ENCODE peak calls at places on chromosome 15, in eight cellular contexts. L, U, B, H, J, X, Q and M are unnamed samples.
A peak's percentile ranks its signal among the peaks of the same experiment; 100 is the strongest.

GRCh38 chr15:66866651-66867050 is 164.6 kb downstream of the SMAD6 start:
- DNase-seq in Q (no peak), X (no peak), L (no peak), J (no peak), B (no peak), U (no peak), H (no peak), M (no peak)

GRCh38 chr15:96851613-96852012 is 521.1 kb downstream of the NR2F2 start:
- DNase-seq in B (no peak), U (no peak), H (no peak), X (no peak), L (peak; percentile 91), Q (no peak), J (no peak), M (no peak)

GRCh38 chr15:41492597-41493204 is 973 bp upstream of the ITPKA start:
- DNase-seq in B (no peak), J (no peak), X (no peak), Q (peak; percentile 45), H (no peak), L (no peak), U (no peak), M (peak; percentile 52)

GRCh38 chr15:41851167-41851523 is 12.5 kb downstream of the PLA2G4B start:
- DNase-seq in H (no peak), U (no peak), L (no peak), B (no peak), Q (no peak), J (no peak), X (no peak), M (no peak)

GRCh38 chr15:63909819-63910437 is 76.2 kb upstream of the HERC1 start:
- DNase-seq in L (peak; percentile 90), U (no peak), B (peak; percentile 10), Q (no peak), H (no peak), X (no peak), J (no peak), M (peak; percentile 40)

GRCh38 chr15:50149090-50149489 is 30.1 kb upstream of the ATP8B4 start:
- DNase-seq in Q (no peak), B (no peak), H (no peak), X (no peak), L (no peak), J (no peak), U (no peak), M (no peak)

GRCh38 chr15:25543156-25543555 is 104.3 kb upstream of the UBE3A start:
- DNase-seq in B (no peak), X (no peak), H (no peak), L (no peak), U (no peak), Q (no peak), J (peak; percentile 46), M (no peak)

GRCh38 chr15:64732156-64732860 is 43.1 kb downstream of the RBPMS2 start:
- DNase-seq in U (no peak), L (peak; percentile 14), X (no peak), J (no peak), Q (no peak), B (no peak), H (no peak), M (no peak)

GRCh38 chr15:74351639-74352038 is 15.8 kb downstream of the CYP11A1 start:
- DNase-seq in H (no peak), Q (no peak), J (no peak), U (no peak), L (no peak), B (no peak), X (no peak), M (no peak)

GRCh38 chr15:97072560-97072959 is 742.1 kb downstream of the NR2F2 start:
- DNase-seq in H (no peak), B (no peak), L (no peak), X (no peak), Q (no peak), U (no peak), J (no peak), M (no peak)

GRCh38 chr15:94348084-94348483 is 116.7 kb downstream of the MCTP2 start:
- DNase-seq in X (no peak), H (no peak), Q (no peak), L (peak; percentile 0), J (no peak), U (no peak), B (no peak), M (no peak)

GRCh38 chr15:49814709-49815108 is 193.9 kb downstream of the DTWD1 start:
- DNase-seq in U (no peak), H (no peak), X (no peak), L (peak; percentile 22), B (no peak), Q (no peak), J (no peak), M (no peak)

GRCh38 chr15:33735637-33736247 is 232.6 kb upstream of the CHRM5 start:
- DNase-seq in Q (no peak), B (peak; percentile 30), H (no peak), L (peak; percentile 44), J (no peak), X (no peak), U (peak; percentile 20), M (peak; percentile 41)

GRCh38 chr15:25985179-25985578 is 122.1 kb upstream of the ATP10A start:
- DNase-seq in X (no peak), J (no peak), H (no peak), L (no peak), U (no peak), B (no peak), Q (no peak), M (no peak)

GRCh38 chr15:38217788-38218609 is 34.6 kb upstream of the SPRED1 start:
- DNase-seq in J (no peak), B (no peak), L (peak; percentile 31), X (no peak), Q (no peak), U (no peak), H (no peak), M (no peak)

GRCh38 chr15:42581272-42581730 is 5.9 kb downstream of the STARD9 start:
- DNase-seq in U (peak; percentile 73), X (peak; percentile 52), J (peak; percentile 73), L (peak; percentile 71), Q (peak; percentile 89), B (peak; percentile 67), H (peak; percentile 68), M (peak; percentile 82)

GRCh38 chr15:65404196-65404872 is 18.4 kb downstream of the IGDCC4 start:
- DNase-seq in H (no peak), Q (no peak), U (no peak), X (no peak), B (no peak), J (no peak), L (no peak), M (no peak)